ENCODE peak calls at places on chromosomes 1 and 21, in eight cellular contexts. C is tibial artery, Z is Peyer's patch, X is tibial nerve, P is body of pancreas, M is lower lobe of right lung, Q is upper lobe of left lung, O is Panc1. Y is an unnamed sample.
A peak's percentile ranks its signal among the peaks of the same experiment; 100 is the strongest.

GRCh38 chr1:147892731-147893214 is 9.8 kb upstream of the GJA8 start:
- DNase-seq in C (no peak), Z (no peak), X (peak; percentile 19), P (peak; percentile 34), M (no peak), Q (no peak), O (peak; percentile 56), Y (no peak)

GRCh38 chr21:43740497-43741156 is 21.7 kb downstream of the PDXK start:
- DNase-seq in C (peak; percentile 49), Z (no peak), X (peak; percentile 49), P (peak; percentile 77), M (peak; percentile 69), Q (no peak), O (no peak), Y (no peak)

GRCh38 chr1:31696246-31696645 is 7.6 kb downstream of the COL16A1 start:
- DNase-seq in C (no peak), Z (no peak), X (no peak), P (peak; percentile 79), M (no peak), Q (no peak), O (no peak), Y (no peak)

GRCh38 chr1:99557556-99558256 is 88.2 kb upstream of the PALMD start:
- DNase-seq in C (no peak), Z (no peak), X (no peak), P (no peak), M (no peak), Q (no peak), O (no peak), Y (no peak)

GRCh38 chr1:49200738-49201137 is 424.0 kb upstream of the BEND5 start:
- DNase-seq in C (no peak), Z (no peak), X (no peak), P (no peak), M (no peak), Q (no peak), O (no peak), Y (no peak)

GRCh38 chr1:7046314-7046713 is 261.1 kb downstream of the CAMTA1 start:
- DNase-seq in C (no peak), Z (no peak), X (no peak), P (peak; percentile 41), M (no peak), Q (no peak), O (no peak), Y (no peak)

GRCh38 chr1:203769505-203770343 is 4.7 kb downstream of the LAX1 start:
- DNase-seq in C (peak; percentile 80), Z (no peak), X (peak; percentile 58), P (peak; percentile 85), M (peak; percentile 80), Q (no peak), O (no peak), Y (no peak)

GRCh38 chr1:91765293-91765692 is 120.7 kb downstream of the TGFBR3 start:
- DNase-seq in C (no peak), Z (no peak), X (no peak), P (no peak), M (no peak), Q (no peak), O (no peak), Y (no peak)

GRCh38 chr1:2230781-2231666 is 2.9 kb downstream of the SKI start:
- DNase-seq in C (peak; percentile 45), Z (peak; percentile 71), X (no peak), P (no peak), M (peak; percentile 58), Q (peak; percentile 83), O (no peak), Y (no peak)

GRCh38 chr1:27392778-27393635 is 585 bp downstream of the GPR3 start:
- DNase-seq in C (no peak), Z (no peak), X (no peak), P (no peak), M (no peak), Q (no peak), O (no peak), Y (no peak)

GRCh38 chr1:235935506-235936224 is 69.0 kb upstream of the LYST start:
- DNase-seq in C (peak; percentile 57), Z (peak; percentile 73), X (peak; percentile 62), P (no peak), M (no peak), Q (peak; percentile 46), O (no peak), Y (no peak)

DNA sequence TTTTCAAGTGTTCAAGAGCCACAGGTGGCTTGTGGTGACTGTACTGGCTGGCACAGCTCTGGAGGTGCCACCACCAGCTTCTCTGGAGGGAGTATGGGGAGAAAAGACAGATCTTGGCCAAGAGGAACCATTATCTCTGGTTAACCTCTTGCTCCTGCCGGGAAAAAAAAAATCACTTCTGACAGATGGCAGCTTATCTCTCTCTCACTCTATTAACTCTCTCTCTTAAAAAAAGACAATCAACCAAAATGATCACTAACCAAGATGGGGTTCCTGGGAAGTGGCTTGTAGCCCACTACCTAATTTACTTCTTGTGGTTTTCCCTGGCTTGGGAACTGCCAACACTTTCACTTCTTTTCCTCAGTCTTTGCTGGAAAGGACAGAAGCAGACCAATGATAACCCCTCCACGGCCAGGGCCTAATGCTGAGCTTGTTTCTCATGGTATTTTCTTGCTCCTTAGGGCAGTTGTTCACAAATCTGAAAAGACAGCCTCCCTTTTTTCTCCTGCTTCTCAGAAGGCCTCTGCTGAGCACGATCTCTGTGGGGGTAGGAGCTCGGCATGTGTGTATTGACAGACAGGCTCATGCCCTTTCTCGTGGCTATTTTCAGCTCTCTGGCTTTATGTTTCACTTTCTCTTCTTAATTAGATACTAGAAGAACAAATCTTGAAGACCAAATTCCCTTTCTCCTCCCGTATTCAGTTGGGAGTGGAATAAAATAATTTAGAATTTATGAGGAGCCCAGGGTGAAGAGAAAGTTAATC is 950 bp upstream of the RIIAD1 start:
- DNase-seq in C (no peak), Z (no peak), X (no peak), P (no peak), M (no peak), Q (no peak), O (no peak), Y (no peak)
- H3K4me3 ChIP-seq in C (peak overlapping the region; percentile 66), Z (peak overlapping the region; percentile 42), X (peak overlapping the region; percentile 51), P (no peak overlapping the region), M (peak overlapping the region; percentile 61), Q (peak overlapping the region; percentile 59), O (peak overlapping the region; percentile 47), Y (no peak overlapping the region)

DNA sequence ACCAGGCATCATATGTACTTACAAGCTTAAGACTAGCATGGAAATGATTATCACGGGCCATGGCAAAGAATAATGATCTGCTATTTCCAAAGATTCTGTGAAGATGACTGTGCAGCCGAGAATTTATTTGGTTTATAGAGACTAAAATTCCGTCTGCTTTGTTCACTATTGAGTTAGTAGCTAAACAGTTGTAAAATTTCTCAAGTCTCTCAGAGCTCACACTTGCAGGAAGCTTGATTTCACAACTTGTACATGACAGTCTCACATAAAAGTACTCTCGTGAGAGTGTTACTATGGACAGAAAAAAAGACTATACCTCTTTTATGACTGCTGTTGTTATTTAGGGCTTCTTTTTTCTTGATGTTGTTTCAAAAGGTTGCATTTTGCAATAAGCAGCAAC is 24.7 kb downstream of the ST6GALNAC5 start:
- DNase-seq in C (no peak), Z (no peak), X (no peak), P (no peak), M (no peak), Q (no peak), O (no peak), Y (no peak)
- H3K27ac ChIP-seq in C (no peak overlapping the region), Z (no peak overlapping the region), X (no peak overlapping the region), P (no peak overlapping the region), M (no peak overlapping the region), Q (no peak overlapping the region), O (no peak overlapping the region), Y (no peak overlapping the region)

GRCh38 chr1:205310981-205311704 is 10.4 kb downstream of the NUAK2 start:
- DNase-seq in C (no peak), Z (no peak), X (no peak), P (no peak), M (no peak), Q (no peak), O (no peak), Y (no peak)

GRCh38 chr1:205314986-205315618 is 6.4 kb downstream of the NUAK2 start:
- DNase-seq in C (no peak), Z (no peak), X (no peak), P (no peak), M (no peak), Q (no peak), O (no peak), Y (no peak)

GRCh38 chr1:205316179-205316578 is 5.4 kb downstream of the NUAK2 start:
- DNase-seq in C (no peak), Z (no peak), X (no peak), P (no peak), M (no peak), Q (no peak), O (no peak), Y (no peak)

GRCh38 chr1:205312866-205313680 is 8.5 kb downstream of the NUAK2 start:
- DNase-seq in C (no peak), Z (no peak), X (no peak), P (no peak), M (no peak), Q (no peak), O (no peak), Y (no peak)

DNA sequence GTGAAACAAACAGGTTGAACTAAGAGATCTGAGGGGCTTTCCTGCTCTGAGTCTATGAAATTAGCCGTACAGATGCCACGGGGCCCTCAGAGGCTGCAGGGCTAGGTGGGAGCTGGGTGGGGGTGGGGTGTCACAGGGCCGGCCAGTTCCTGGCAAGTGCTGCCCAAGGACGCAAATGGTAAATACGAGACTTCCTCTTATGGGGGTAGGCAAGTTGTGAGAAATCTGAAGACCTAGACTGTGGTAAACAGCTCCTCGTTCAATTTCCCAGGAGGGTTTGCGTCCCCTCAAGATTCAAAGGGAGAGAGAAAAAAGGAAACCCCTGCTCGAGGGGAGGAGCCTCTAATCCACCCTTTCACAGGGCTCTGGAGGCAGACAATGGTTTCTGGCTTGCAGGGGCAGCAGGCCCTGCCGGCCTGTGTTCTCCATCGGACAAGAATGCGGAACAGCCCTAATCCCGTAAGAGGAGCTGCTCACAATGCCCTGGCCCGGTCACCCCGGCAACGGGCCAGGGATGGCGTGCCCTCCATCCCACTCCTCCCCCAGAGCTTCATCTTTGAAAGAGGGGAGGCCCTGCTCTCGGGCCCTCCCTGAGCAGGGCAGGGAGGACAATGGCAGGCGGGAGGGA is 7.8 kb downstream of the NUAK2 start:
- DNase-seq in C (peak; percentile 32), Z (peak; percentile 67), X (peak; percentile 36), P (peak; percentile 39), M (peak; percentile 80), Q (peak; percentile 88), O (no peak), Y (no peak)
- H3K4me3 ChIP-seq in C (peak overlapping the region; percentile 10), Z (peak overlapping the region; percentile 13), X (peak overlapping the region; percentile 21), P (no peak overlapping the region), M (peak overlapping the region; percentile 35), Q (peak overlapping the region; percentile 15), O (no peak overlapping the region), Y (no peak overlapping the region)

DNA sequence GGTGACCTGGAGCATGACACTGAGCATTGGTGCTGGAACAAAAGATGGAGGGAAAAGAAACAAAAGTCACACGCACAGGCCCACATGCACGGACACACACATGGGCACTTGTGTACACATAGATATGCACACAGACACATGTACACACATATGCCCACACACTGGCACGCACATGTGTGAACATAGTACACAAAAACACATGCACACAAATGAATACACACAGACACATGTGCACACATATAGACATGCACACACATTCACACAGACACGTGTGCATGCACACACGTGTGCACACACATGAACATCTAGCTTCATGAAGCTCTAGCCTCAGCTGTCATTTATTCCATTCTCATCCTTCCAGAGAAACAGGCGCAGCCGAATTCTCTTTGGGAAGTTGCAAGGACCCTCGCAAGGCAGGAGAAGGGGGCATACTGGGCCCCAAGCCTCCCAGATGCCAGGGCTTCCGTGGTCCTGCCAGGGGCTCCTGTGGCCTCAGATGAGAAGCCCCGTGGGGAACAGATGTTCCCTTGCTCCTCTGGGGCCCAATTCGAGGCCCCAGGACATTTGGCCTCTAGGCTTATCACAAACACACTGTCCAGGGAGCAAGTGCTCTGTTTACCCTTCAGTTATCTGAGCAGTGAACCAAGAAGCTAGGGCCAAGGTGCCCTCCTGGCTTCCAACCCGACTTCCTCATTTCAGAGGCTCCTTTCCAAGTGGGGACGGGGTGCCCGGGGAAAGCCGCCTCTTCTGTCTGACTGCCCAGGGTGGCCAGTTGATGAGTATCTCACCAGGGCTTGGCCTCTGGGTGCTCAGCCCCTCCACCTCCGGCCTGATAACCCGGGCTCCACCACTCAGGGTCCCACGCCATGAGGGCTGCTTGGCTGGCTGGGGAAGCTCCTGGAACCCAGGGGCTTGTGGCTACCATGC is 116.4 kb upstream of the ARHGEF16 start:
- DNase-seq in C (no peak), Z (no peak), X (no peak), P (no peak), M (no peak), Q (peak; percentile 44), O (no peak), Y (no peak)
- H3K27ac ChIP-seq in C (peak overlapping the region; percentile 75), Z (no peak overlapping the region), X (peak overlapping the region; percentile 70), P (peak overlapping the region; percentile 84), M (no peak overlapping the region), Q (no peak overlapping the region), O (no peak overlapping the region), Y (no peak overlapping the region)

Y was measured in esophagus squamous epithelium.